ENCODE peak calls at places on chromosomes 4 and X, in four cellular contexts. One of them, this sample, is unnamed.

GRCh38 chrX:118726887-118727685 is at the start of gene IL13RA1:
- DNase-seq in A172: peak
- DNase-seq in HFFc6: peak
- DNase-seq in activated T-helper 1 cell treated with anti-CD3 and anti-CD28 coated beads, Interleukin-2, amount 50 U/mL, for 16 hours: no peak
- DNase-seq in this sample: peak

GRCh38 chrX:46180258-46180687 is 364.9 kb downstream of the ZNF674 start:
- DNase-seq in activated T-helper 1 cell treated with anti-CD3 and anti-CD28 coated beads, Interleukin-2, amount 50 U/mL, for 16 hours: no peak
- DNase-seq in A172: peak
- DNase-seq in HFFc6: no peak
- DNase-seq in this sample: peak

GRCh38 chr4:142383800-142384470 is 462.2 kb downstream of the INPP4B start:
- DNase-seq in activated T-helper 1 cell treated with anti-CD3 and anti-CD28 coated beads, Interleukin-2, amount 50 U/mL, for 16 hours: no peak
- DNase-seq in HFFc6: no peak
- DNase-seq in A172: no peak
- DNase-seq in this sample: no peak

GRCh38 chr4:110163327-110164070 is 34.9 kb downstream of the ELOVL6 start:
- DNase-seq in activated T-helper 1 cell treated with anti-CD3 and anti-CD28 coated beads, Interleukin-2, amount 50 U/mL, for 16 hours: no peak
- DNase-seq in A172: peak
- DNase-seq in HFFc6: peak
- DNase-seq in this sample: peak

GRCh38 chr4:118834960-118835895 is 698 bp downstream of the SEC24D start:
- DNase-seq in HFFc6: peak
- DNase-seq in A172: peak
- DNase-seq in activated T-helper 1 cell treated with anti-CD3 and anti-CD28 coated beads, Interleukin-2, amount 50 U/mL, for 16 hours: peak
- DNase-seq in this sample: peak

GRCh38 chr4:110487873-110488272 is 11.9 kb downstream of the ENPEP start:
- DNase-seq in HFFc6: no peak
- DNase-seq in activated T-helper 1 cell treated with anti-CD3 and anti-CD28 coated beads, Interleukin-2, amount 50 U/mL, for 16 hours: no peak
- DNase-seq in A172: no peak
- DNase-seq in this sample: peak

GRCh38 chrX:10022580-10023245 is 55.6 kb downstream of the CLDN34 start:
- DNase-seq in HFFc6: peak
- DNase-seq in A172: peak
- DNase-seq in activated T-helper 1 cell treated with anti-CD3 and anti-CD28 coated beads, Interleukin-2, amount 50 U/mL, for 16 hours: no peak
- DNase-seq in this sample: peak

GRCh38 chr4:120080533-120080932 is 13.9 kb upstream of the MAD2L1 start:
- DNase-seq in activated T-helper 1 cell treated with anti-CD3 and anti-CD28 coated beads, Interleukin-2, amount 50 U/mL, for 16 hours: no peak
- DNase-seq in A172: no peak
- DNase-seq in HFFc6: no peak
- DNase-seq in this sample: no peak

GRCh38 chrX:150366951-150367545 is 3.9 kb downstream of the MAMLD1 start:
- DNase-seq in A172: peak
- DNase-seq in activated T-helper 1 cell treated with anti-CD3 and anti-CD28 coated beads, Interleukin-2, amount 50 U/mL, for 16 hours: no peak
- DNase-seq in HFFc6: peak
- DNase-seq in this sample: no peak

GRCh38 chrX:23783569-23784486 is 855 bp downstream of the SAT1 start:
- DNase-seq in A172: no peak
- DNase-seq in activated T-helper 1 cell treated with anti-CD3 and anti-CD28 coated beads, Interleukin-2, amount 50 U/mL, for 16 hours: no peak
- DNase-seq in HFFc6: no peak
- DNase-seq in this sample: no peak

GRCh38 chr4:153024466-153024865 is 88.3 kb downstream of the FHDC1 start:
- DNase-seq in activated T-helper 1 cell treated with anti-CD3 and anti-CD28 coated beads, Interleukin-2, amount 50 U/mL, for 16 hours: no peak
- DNase-seq in HFFc6: no peak
- DNase-seq in A172: no peak
- DNase-seq in this sample: no peak

GRCh38 chrX:24646745-24647182 is 383 bp downstream of the PCYT1B start:
- DNase-seq in A172: no peak
- DNase-seq in HFFc6: no peak
- DNase-seq in activated T-helper 1 cell treated with anti-CD3 and anti-CD28 coated beads, Interleukin-2, amount 50 U/mL, for 16 hours: no peak
- DNase-seq in this sample: no peak

GRCh38 chr4:156598138-156598681 is 373.4 kb downstream of the PDGFC start:
- DNase-seq in HFFc6: no peak
- DNase-seq in A172: peak
- DNase-seq in activated T-helper 1 cell treated with anti-CD3 and anti-CD28 coated beads, Interleukin-2, amount 50 U/mL, for 16 hours: no peak
- DNase-seq in this sample: no peak

GRCh38 chr4:3123201-3123671 is 48.8 kb downstream of the HTT start:
- DNase-seq in HFFc6: peak
- DNase-seq in A172: no peak
- DNase-seq in activated T-helper 1 cell treated with anti-CD3 and anti-CD28 coated beads, Interleukin-2, amount 50 U/mL, for 16 hours: no peak
- DNase-seq in this sample: no peak

GRCh38 chr4:104128031-104128849 is 366.5 kb downstream of the CXXC4 start:
- DNase-seq in A172: no peak
- DNase-seq in activated T-helper 1 cell treated with anti-CD3 and anti-CD28 coated beads, Interleukin-2, amount 50 U/mL, for 16 hours: no peak
- DNase-seq in HFFc6: no peak
- DNase-seq in this sample: peak

GRCh38 chrX:66633541-66633940 is 5.3 kb downstream of the EDA2R start:
- DNase-seq in A172: peak
- DNase-seq in HFFc6: peak
- DNase-seq in activated T-helper 1 cell treated with anti-CD3 and anti-CD28 coated beads, Interleukin-2, amount 50 U/mL, for 16 hours: no peak
- DNase-seq in this sample: no peak

GRCh38 chrX:21946925-21947641 is 6.6 kb downstream of the SMS start:
- DNase-seq in activated T-helper 1 cell treated with anti-CD3 and anti-CD28 coated beads, Interleukin-2, amount 50 U/mL, for 16 hours: no peak
- DNase-seq in A172: peak
- DNase-seq in HFFc6: peak
- DNase-seq in this sample: no peak

GRCh38 chrX:49165901-49166881 is 3.6 kb downstream of the MAGIX start:
- DNase-seq in activated T-helper 1 cell treated with anti-CD3 and anti-CD28 coated beads, Interleukin-2, amount 50 U/mL, for 16 hours: peak
- DNase-seq in HFFc6: peak
- DNase-seq in A172: peak
- DNase-seq in this sample: no peak

GRCh38 chr4:132934901-132935300 is 214.2 kb upstream of the PCDH10 start:
- DNase-seq in A172: no peak
- DNase-seq in HFFc6: no peak
- DNase-seq in activated T-helper 1 cell treated with anti-CD3 and anti-CD28 coated beads, Interleukin-2, amount 50 U/mL, for 16 hours: no peak
- DNase-seq in this sample: no peak

GRCh38 chrX:132193872-132194574 is 25.2 kb downstream of the RAP2C start:
- DNase-seq in HFFc6: no peak
- DNase-seq in activated T-helper 1 cell treated with anti-CD3 and anti-CD28 coated beads, Interleukin-2, amount 50 U/mL, for 16 hours: no peak
- DNase-seq in A172: no peak
- DNase-seq in this sample: no peak

GRCh38 chr4:89109841-89110540 is 1.3 kb upstream of the TIGD2 start:
- DNase-seq in activated T-helper 1 cell treated with anti-CD3 and anti-CD28 coated beads, Interleukin-2, amount 50 U/mL, for 16 hours: no peak
- DNase-seq in HFFc6: no peak
- DNase-seq in A172: no peak
- DNase-seq in this sample: no peak

GRCh38 chrX:40127052-40127451 is 29.3 kb upstream of the BCOR start:
- DNase-seq in A172: no peak
- DNase-seq in activated T-helper 1 cell treated with anti-CD3 and anti-CD28 coated beads, Interleukin-2, amount 50 U/mL, for 16 hours: no peak
- DNase-seq in HFFc6: peak
- DNase-seq in this sample: no peak

GRCh38 chr4:147843162-147843561 is 111.3 kb downstream of the ARHGAP10 start:
- DNase-seq in A172: peak
- DNase-seq in HFFc6: no peak
- DNase-seq in activated T-helper 1 cell treated with anti-CD3 and anti-CD28 coated beads, Interleukin-2, amount 50 U/mL, for 16 hours: no peak
- DNase-seq in this sample: peak

GRCh38 chr4:95638920-95639501 is 90.2 kb upstream of the UNC5C start:
- DNase-seq in A172: no peak
- DNase-seq in activated T-helper 1 cell treated with anti-CD3 and anti-CD28 coated beads, Interleukin-2, amount 50 U/mL, for 16 hours: no peak
- DNase-seq in HFFc6: no peak
- DNase-seq in this sample: no peak

GRCh38 chrX:120144178-120144844 is 14.1 kb upstream of the RHOXF2 start:
- DNase-seq in HFFc6: no peak
- DNase-seq in A172: no peak
- DNase-seq in activated T-helper 1 cell treated with anti-CD3 and anti-CD28 coated beads, Interleukin-2, amount 50 U/mL, for 16 hours: no peak
- DNase-seq in this sample: no peak

GRCh38 chr4:5753766-5754528 is 42.9 kb downstream of the EVC start:
- DNase-seq in HFFc6: peak
- DNase-seq in activated T-helper 1 cell treated with anti-CD3 and anti-CD28 coated beads, Interleukin-2, amount 50 U/mL, for 16 hours: no peak
- DNase-seq in A172: peak
- DNase-seq in this sample: peak

GRCh38 chr4:52799813-52800212 is 48.6 kb upstream of the ERVMER34-1 start:
- DNase-seq in activated T-helper 1 cell treated with anti-CD3 and anti-CD28 coated beads, Interleukin-2, amount 50 U/mL, for 16 hours: no peak
- DNase-seq in A172: no peak
- DNase-seq in HFFc6: no peak
- DNase-seq in this sample: no peak

GRCh38 chrX:31871989-31872388 is 800.1 kb upstream of the FTHL17 start:
- DNase-seq in activated T-helper 1 cell treated with anti-CD3 and anti-CD28 coated beads, Interleukin-2, amount 50 U/mL, for 16 hours: no peak
- DNase-seq in HFFc6: no peak
- DNase-seq in A172: no peak
- DNase-seq in this sample: no peak

GRCh38 chrX:79452879-79453278 is 85.7 kb upstream of the ITM2A start:
- DNase-seq in HFFc6: no peak
- DNase-seq in activated T-helper 1 cell treated with anti-CD3 and anti-CD28 coated beads, Interleukin-2, amount 50 U/mL, for 16 hours: no peak
- DNase-seq in A172: no peak
- DNase-seq in this sample: no peak

GRCh38 chrX:1450381-1451161 is 2.1 kb downstream of the ASMTL start:
- DNase-seq in HFFc6: no peak
- DNase-seq in activated T-helper 1 cell treated with anti-CD3 and anti-CD28 coated beads, Interleukin-2, amount 50 U/mL, for 16 hours: no peak
- DNase-seq in A172: no peak
- DNase-seq in this sample: no peak

GRCh38 chr4:14916554-14917304 is 85.6 kb upstream of the CPEB2 start:
- DNase-seq in A172: peak
- DNase-seq in activated T-helper 1 cell treated with anti-CD3 and anti-CD28 coated beads, Interleukin-2, amount 50 U/mL, for 16 hours: no peak
- DNase-seq in HFFc6: peak
- DNase-seq in this sample: peak

GRCh38 chrX:13983734-13984133 is 46.0 kb downstream of the GEMIN8 start:
- DNase-seq in HFFc6: no peak
- DNase-seq in activated T-helper 1 cell treated with anti-CD3 and anti-CD28 coated beads, Interleukin-2, amount 50 U/mL, for 16 hours: no peak
- DNase-seq in A172: no peak
- DNase-seq in this sample: no peak

GRCh38 chrX:125150231-125150630 is 169.4 kb upstream of the TEX13C start:
- DNase-seq in A172: peak
- DNase-seq in activated T-helper 1 cell treated with anti-CD3 and anti-CD28 coated beads, Interleukin-2, amount 50 U/mL, for 16 hours: no peak
- DNase-seq in HFFc6: no peak
- DNase-seq in this sample: no peak

GRCh38 chr4:85732124-85732523 is 257.2 kb downstream of the ARHGAP24 start:
- DNase-seq in activated T-helper 1 cell treated with anti-CD3 and anti-CD28 coated beads, Interleukin-2, amount 50 U/mL, for 16 hours: no peak
- DNase-seq in HFFc6: no peak
- DNase-seq in A172: no peak
- DNase-seq in this sample: no peak

GRCh38 chr4:16627999-16628398 is 270.4 kb downstream of the LDB2 start:
- DNase-seq in A172: no peak
- DNase-seq in activated T-helper 1 cell treated with anti-CD3 and anti-CD28 coated beads, Interleukin-2, amount 50 U/mL, for 16 hours: no peak
- DNase-seq in HFFc6: peak
- DNase-seq in this sample: no peak

GRCh38 chr4:152540293-152540674 is 4.4 kb upstream of the FBXW7 start:
- DNase-seq in activated T-helper 1 cell treated with anti-CD3 and anti-CD28 coated beads, Interleukin-2, amount 50 U/mL, for 16 hours: no peak
- DNase-seq in HFFc6: no peak
- DNase-seq in A172: no peak
- DNase-seq in this sample: no peak

GRCh38 chr4:163048447-163048846 is 118.2 kb downstream of the NAF1 start:
- DNase-seq in activated T-helper 1 cell treated with anti-CD3 and anti-CD28 coated beads, Interleukin-2, amount 50 U/mL, for 16 hours: no peak
- DNase-seq in A172: peak
- DNase-seq in HFFc6: no peak
- DNase-seq in this sample: peak

GRCh38 chr4:113394730-113395530 is 345.5 kb downstream of the ANK2 start:
- DNase-seq in HFFc6: peak
- DNase-seq in activated T-helper 1 cell treated with anti-CD3 and anti-CD28 coated beads, Interleukin-2, amount 50 U/mL, for 16 hours: peak
- DNase-seq in A172: peak
- DNase-seq in this sample: peak

GRCh38 chr4:25065451-25065850 is 34.7 kb upstream of the LGI2 start:
- DNase-seq in activated T-helper 1 cell treated with anti-CD3 and anti-CD28 coated beads, Interleukin-2, amount 50 U/mL, for 16 hours: no peak
- DNase-seq in HFFc6: no peak
- DNase-seq in A172: no peak
- DNase-seq in this sample: no peak

This sample was measured in LoVo.